ENCODE peak calls at places on chromosome 5, in four cellular contexts. R is GM12878, S is tibial artery, T is esophagus squamous epithelium. A is an unnamed sample.

GRCh38 chr5:127650022-127650421 is 1.1 kb downstream of the CTXN3 start:
- DNase-seq in R (no peak), S (no peak), T (no peak), A (no peak)

GRCh38 chr5:83559141-83559785 is 87.7 kb downstream of the VCAN start:
- DNase-seq in R (no peak), S (no peak), T (no peak), A (no peak)

GRCh38 chr5:115455241-115455640 is 89.3 kb downstream of the FEM1C start:
- DNase-seq in R (no peak), S (no peak), T (no peak), A (no peak)

GRCh38 chr5:125338804-125339203 is 592.4 kb upstream of the ZNF608 start:
- DNase-seq in R (no peak), S (no peak), T (no peak), A (no peak)

GRCh38 chr5:55160493-55161209 is 680 bp downstream of the GPX8 start:
- DNase-seq in R (no peak), S (peak; percentile 88), T (no peak), A (no peak)

GRCh38 chr5:102288630-102289029 is 7.5 kb downstream of the SLCO4C1 start:
- DNase-seq in R (no peak), S (no peak), T (no peak), A (no peak)

GRCh38 chr5:168468836-168469235 is 17.4 kb upstream of the RARS1 start:
- DNase-seq in R (no peak), S (no peak), T (no peak), A (no peak)

GRCh38 chr5:176416123-176416924 is at the start of gene CLTB:
- DNase-seq in R (peak; percentile 37), S (peak; percentile 94), T (no peak), A (peak; percentile 96)

GRCh38 chr5:146662229-146662628 is 146.2 kb upstream of the GPR151 start:
- DNase-seq in R (no peak), S (no peak), T (no peak), A (no peak)

GRCh38 chr5:61334224-61335196 is 2.5 kb downstream of the ZSWIM6 start:
- DNase-seq in R (no peak), S (no peak), T (no peak), A (no peak)

GRCh38 chr5:141771562-141771961 is 89.5 kb upstream of the ARAP3 start:
- DNase-seq in R (no peak), S (no peak), T (no peak), A (no peak)

GRCh38 chr5:122501087-122501435 is 189.0 kb downstream of the SNCAIP start:
- DNase-seq in R (no peak), S (peak; percentile 73), T (no peak), A (no peak)

GRCh38 chr5:473344-474192 is 30.6 kb downstream of the EXOC3 start:
- DNase-seq in R (no peak), S (peak; percentile 71), T (no peak), A (no peak)

GRCh38 chr5:66281309-66281708 is 137.2 kb downstream of the SREK1 start:
- DNase-seq in R (no peak), S (no peak), T (no peak), A (no peak)

GRCh38 chr5:59361454-59361853 is 532.1 kb downstream of the PDE4D start:
- DNase-seq in R (no peak), S (no peak), T (no peak), A (no peak)

GRCh38 chr5:86971034-86971511 is 296.6 kb upstream of the RASA1 start:
- DNase-seq in R (no peak), S (no peak), T (no peak), A (no peak)

GRCh38 chr5:1808466-1808865 is 7.3 kb downstream of the NDUFS6 start:
- DNase-seq in R (no peak), S (no peak), T (no peak), A (no peak)

GRCh38 chr5:103829585-103829984 is 267.0 kb upstream of the NUDT12 start:
- DNase-seq in R (no peak), S (no peak), T (no peak), A (no peak)

GRCh38 chr5:180313677-180314076 is 21.8 kb upstream of the MAPK9 start:
- DNase-seq in R (no peak), S (no peak), T (no peak), A (peak; percentile 91)

GRCh38 chr5:6342689-6343315 is 35.5 kb downstream of the MED10 start:
- DNase-seq in R (no peak), S (no peak), T (no peak), A (no peak)

GRCh38 chr5:73902327-73903051 is 276.5 kb downstream of the ARHGEF28 start:
- DNase-seq in R (peak; percentile 55), S (no peak), T (no peak), A (no peak)

GRCh38 chr5:81971086-81971693 is 633 bp upstream of the ATG10 start:
- DNase-seq in R (peak; percentile 19), S (no peak), T (no peak), A (no peak)

GRCh38 chr5:130337179-130337888 is 433.1 kb downstream of the CHSY3 start:
- DNase-seq in R (no peak), S (no peak), T (no peak), A (no peak)

GRCh38 chr5:77847129-77847460 is 71.0 kb upstream of the TBCA start:
- DNase-seq in R (no peak), S (no peak), T (no peak), A (no peak)
- H3K27me3 ChIP-seq in R (peaks cover 2% of the 10 kb centered on the region), S (peaks cover 2% of the 10 kb centered on the region), T (no peaks in the 10 kb centered on the region), A (peaks cover 29% of the 10 kb centered on the region)

DNA sequence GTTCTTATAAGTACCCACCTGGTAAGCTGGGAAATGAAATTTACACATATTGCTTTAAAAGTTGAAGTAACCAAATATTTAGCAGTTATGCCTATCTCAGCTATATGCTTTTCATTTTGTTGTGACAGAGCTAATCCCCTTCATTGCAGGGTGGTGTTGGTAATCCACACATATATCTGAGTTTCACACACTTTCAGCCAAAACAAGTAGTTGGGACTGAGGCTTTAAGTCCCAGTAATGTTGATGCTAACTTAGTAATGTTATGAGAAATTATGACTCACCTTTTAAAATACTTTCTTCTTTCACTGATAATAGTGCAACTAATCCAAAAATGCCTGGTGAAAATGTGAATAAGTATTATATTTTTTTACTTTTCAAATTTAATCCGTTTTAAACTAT is 19.2 kb upstream of the RICTOR start:
- DNase-seq in R (no peak), S (no peak), T (no peak), A (no peak)
- H3K27ac ChIP-seq in R (no peak overlapping the region), S (no peak overlapping the region), T (no peak overlapping the region), A (no peak overlapping the region)

GRCh38 chr5:135026645-135027317 is 7.2 kb downstream of the PITX1 start:
- DNase-seq in R (no peak), S (no peak), T (no peak), A (no peak)

GRCh38 chr5:135025730-135026644 is 8.0 kb downstream of the PITX1 start:
- DNase-seq in R (no peak), S (no peak), T (no peak), A (no peak)

GRCh38 chr5:135028791-135029467 is 5.1 kb downstream of the PITX1 start:
- DNase-seq in R (no peak), S (no peak), T (no peak), A (no peak)

GRCh38 chr5:135027699-135028615 is 6.1 kb downstream of the PITX1 start:
- DNase-seq in R (no peak), S (no peak), T (no peak), A (no peak)

DNA sequence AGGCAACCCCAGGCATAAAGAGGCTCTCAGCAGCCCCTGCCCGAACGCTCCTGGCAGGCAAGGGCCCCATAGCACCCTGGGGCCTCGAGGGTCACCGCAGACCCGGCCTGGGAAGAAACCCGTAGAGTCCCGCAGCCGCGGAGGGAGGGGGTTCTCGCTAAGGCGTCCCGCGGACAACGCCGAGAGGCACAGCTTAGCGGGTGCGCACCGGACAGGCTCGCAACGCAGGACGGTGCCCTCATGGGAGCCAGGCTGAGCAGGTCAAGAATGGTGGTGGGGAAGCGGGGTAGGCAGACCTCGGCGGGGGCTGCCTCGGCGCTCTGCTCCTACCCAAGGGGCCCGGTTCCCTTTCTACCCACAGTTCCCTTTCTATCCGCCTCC is 6.7 kb downstream of the PITX1 start:
- DNase-seq in R (no peak), S (no peak), T (no peak), A (no peak)
- H3K27me3 ChIP-seq in R (peaks cover 18% of the 10 kb centered on the region), S (peaks cover 8% of the 10 kb centered on the region), T (no peaks in the 10 kb centered on the region), A (peaks cover 67% of the 10 kb centered on the region)

DNA sequence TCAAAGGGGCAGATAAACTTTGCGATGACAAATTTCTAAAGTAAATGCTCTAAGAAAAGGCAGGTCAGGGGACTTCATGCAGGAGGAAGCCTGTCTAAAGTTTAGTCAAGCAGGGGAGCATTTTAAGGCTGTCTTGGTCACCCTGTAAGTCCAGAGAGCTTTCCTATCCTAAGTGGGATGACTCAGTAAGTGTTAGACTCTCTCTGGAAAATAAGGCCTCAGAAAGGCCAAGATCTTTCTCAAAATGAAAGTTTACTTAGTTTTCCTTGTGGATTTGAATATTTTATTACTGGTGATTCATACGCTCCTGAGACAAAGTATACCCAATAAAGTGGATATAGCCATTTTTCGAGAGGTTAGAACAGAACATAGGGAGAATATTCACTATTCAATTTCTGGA is 806.9 kb upstream of the CDH9 start:
- DNase-seq in R (no peak), S (no peak), T (no peak), A (no peak)
- H3K27ac ChIP-seq in R (no peak overlapping the region), S (no peak overlapping the region), T (no peak overlapping the region), A (no peak overlapping the region)

GRCh38 chr5:148659641-148660345 is 5.5 kb upstream of the HTR4 start:
- DNase-seq in R (no peak), S (no peak), T (no peak), A (no peak)
- H3K27me3 ChIP-seq in R (no peaks in the 10 kb centered on the region), S (peaks cover 6% of the 10 kb centered on the region), T (no peaks in the 10 kb centered on the region), A (peaks cover 22% of the 10 kb centered on the region)

GRCh38 chr5:36605241-36605640 is 1.2 kb upstream of the SLC1A3 start:
- DNase-seq in R (no peak), S (no peak), T (no peak), A (no peak)

GRCh38 chr5:36596756-36597155 is 9.7 kb upstream of the SLC1A3 start:
- DNase-seq in R (no peak), S (no peak), T (no peak), A (no peak)

GRCh38 chr5:36602711-36603321 is 3.6 kb upstream of the SLC1A3 start:
- DNase-seq in R (no peak), S (no peak), T (no peak), A (no peak)

GRCh38 chr5:36599986-36600779 is 6.2 kb upstream of the SLC1A3 start:
- DNase-seq in R (no peak), S (no peak), T (no peak), A (no peak)

DNA sequence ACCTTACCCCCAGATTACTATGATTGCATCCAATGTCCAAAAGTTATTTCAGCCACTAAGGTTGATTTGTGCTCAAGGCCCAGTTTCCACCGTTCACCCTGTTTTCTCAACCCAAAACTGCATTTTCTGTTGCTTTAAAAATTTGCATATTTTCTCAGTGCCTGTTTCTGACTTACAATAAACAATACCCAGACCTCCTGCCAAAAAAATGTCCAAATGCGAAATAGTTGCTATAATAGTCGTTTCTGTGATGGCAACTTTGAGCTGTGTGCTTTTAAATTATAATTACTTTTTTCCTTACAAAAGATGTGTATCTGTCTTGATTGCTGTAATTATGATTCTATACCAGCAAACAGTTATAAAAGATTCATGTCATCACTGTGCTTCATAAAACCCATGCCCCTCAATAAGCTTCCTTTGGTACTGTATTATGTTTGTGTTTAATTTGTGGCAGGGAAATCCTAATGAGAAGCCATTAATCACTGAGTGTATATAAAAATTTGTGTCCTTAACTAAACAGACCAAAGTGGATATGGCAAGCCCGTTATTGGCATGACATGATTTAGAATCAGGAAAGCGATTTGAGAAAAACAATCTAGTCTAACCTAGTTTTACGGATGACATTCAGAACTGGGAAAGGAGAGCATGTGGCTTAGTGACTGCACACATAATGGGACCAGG is 5.4 kb upstream of the SLC1A3 start:
- DNase-seq in R (no peak), S (no peak), T (no peak), A (no peak)
- H3K27ac ChIP-seq in R (no peak overlapping the region), S (no peak overlapping the region), T (no peak overlapping the region), A (no peak overlapping the region)

A was measured in upper lobe of right lung.